ENCODE peak calls at places on chromosomes 1 and 21, in six cellular contexts. O is OCI-LY7, A is neural progenitor cell, H is HCT116, Y is GM23338, E is PC-3. M is an unnamed sample.
A peak's percentile ranks its signal among the peaks of the same experiment; 100 is the strongest.

GRCh38 chr21:33971492-33972013 is 55.9 kb upstream of the ATP5PO start:
- DNase-seq in O (no peak), A (peak; percentile 49), H (no peak), Y (peak; percentile 78), E (peak; percentile 81), M (peak; percentile 56)

GRCh38 chr1:232704694-232705680 is 75.1 kb upstream of the SIPA1L2 start:
- DNase-seq in O (no peak), A (no peak), H (peak; percentile 37), Y (no peak), E (peak; percentile 94), M (peak; percentile 76)

GRCh38 chr1:41902125-41902524 is 16.6 kb downstream of the HIVEP3 start:
- DNase-seq in O (no peak), A (no peak), H (no peak), Y (peak; percentile 30), E (peak; percentile 59), M (no peak)

GRCh38 chr21:43733529-43734071 is 14.7 kb downstream of the PDXK start:
- DNase-seq in O (no peak), A (no peak), H (no peak), Y (no peak), E (no peak), M (no peak)

GRCh38 chr1:30920827-30921226 is 12.3 kb upstream of the SDC3 start:
- DNase-seq in O (no peak), A (no peak), H (no peak), Y (no peak), E (no peak), M (no peak)

GRCh38 chr1:105137543-105138444 is 1388.1 kb downstream of the AMY1C start:
- DNase-seq in O (peak; percentile 29), A (peak; percentile 79), H (no peak), Y (peak; percentile 80), E (peak; percentile 61), M (peak; percentile 71)

GRCh38 chr1:2516946-2517345 is 9.4 kb downstream of the PANK4 start:
- DNase-seq in O (no peak), A (no peak), H (no peak), Y (no peak), E (no peak), M (no peak)

GRCh38 chr1:204123376-204123775 is 28.5 kb downstream of the ETNK2 start:
- DNase-seq in O (no peak), A (peak; percentile 65), H (no peak), Y (peak; percentile 69), E (no peak), M (no peak)

GRCh38 chr1:190399233-190399632 is 78.4 kb downstream of the BRINP3 start:
- DNase-seq in O (no peak), A (no peak), H (no peak), Y (no peak), E (no peak), M (no peak)

GRCh38 chr1:33178836-33179439 is 2.9 kb downstream of the TRIM62 start:
- DNase-seq in O (no peak), A (no peak), H (no peak), Y (no peak), E (no peak), M (no peak)

GRCh38 chr21:17640821-17641220 is 28.1 kb upstream of the BTG3 start:
- DNase-seq in O (no peak), A (no peak), H (no peak), Y (no peak), E (no peak), M (no peak)

GRCh38 chr1:10824821-10825540 is 28.5 kb upstream of the CASZ1 start:
- DNase-seq in O (no peak), A (no peak), H (peak; percentile 10), Y (no peak), E (peak; percentile 76), M (no peak)

GRCh38 chr1:8294170-8294697 is 23.7 kb upstream of the SLC45A1 start:
- DNase-seq in O (no peak), A (no peak), H (no peak), Y (no peak), E (no peak), M (no peak)

GRCh38 chr21:45809421-45809820 is 165.9 kb downstream of the PCBP3 start:
- DNase-seq in O (no peak), A (no peak), H (no peak), Y (no peak), E (no peak), M (no peak)

GRCh38 chr21:45806042-45806441 is 162.5 kb downstream of the PCBP3 start:
- DNase-seq in O (no peak), A (no peak), H (no peak), Y (no peak), E (no peak), M (no peak)

GRCh38 chr21:45805321-45805720 is 161.8 kb downstream of the PCBP3 start:
- DNase-seq in O (no peak), A (no peak), H (no peak), Y (no peak), E (no peak), M (no peak)

GRCh38 chr21:45816794-45817193 is 164.8 kb upstream of the COL6A1 start:
- DNase-seq in O (no peak), A (no peak), H (no peak), Y (no peak), E (no peak), M (no peak)

GRCh38 chr21:45811136-45811535 is 167.6 kb downstream of the PCBP3 start:
- DNase-seq in O (no peak), A (no peak), H (no peak), Y (no peak), E (no peak), M (no peak)
- TF ChIP-seq CTCF in O (no peak), A (no peak), H (no peak), Y (no peak), E (no peak), M (no peak)

GRCh38 chr1:94022471-94023189 is 98.3 kb downstream of the ABCA4 start:
- DNase-seq in O (no peak), A (no peak), H (no peak), Y (no peak), E (peak; percentile 60), M (no peak)

GRCh38 chr1:94027735-94028515 is 93.0 kb downstream of the ABCA4 start:
- DNase-seq in O (no peak), A (no peak), H (no peak), Y (no peak), E (no peak), M (peak; percentile 50)

GRCh38 chr1:94026869-94027388 is 94.0 kb downstream of the ABCA4 start:
- DNase-seq in O (no peak), A (no peak), H (no peak), Y (no peak), E (no peak), M (no peak)

GRCh38 chr1:94024109-94024792 is 96.7 kb downstream of the ABCA4 start:
- DNase-seq in O (no peak), A (no peak), H (no peak), Y (no peak), E (no peak), M (no peak)

DNA sequence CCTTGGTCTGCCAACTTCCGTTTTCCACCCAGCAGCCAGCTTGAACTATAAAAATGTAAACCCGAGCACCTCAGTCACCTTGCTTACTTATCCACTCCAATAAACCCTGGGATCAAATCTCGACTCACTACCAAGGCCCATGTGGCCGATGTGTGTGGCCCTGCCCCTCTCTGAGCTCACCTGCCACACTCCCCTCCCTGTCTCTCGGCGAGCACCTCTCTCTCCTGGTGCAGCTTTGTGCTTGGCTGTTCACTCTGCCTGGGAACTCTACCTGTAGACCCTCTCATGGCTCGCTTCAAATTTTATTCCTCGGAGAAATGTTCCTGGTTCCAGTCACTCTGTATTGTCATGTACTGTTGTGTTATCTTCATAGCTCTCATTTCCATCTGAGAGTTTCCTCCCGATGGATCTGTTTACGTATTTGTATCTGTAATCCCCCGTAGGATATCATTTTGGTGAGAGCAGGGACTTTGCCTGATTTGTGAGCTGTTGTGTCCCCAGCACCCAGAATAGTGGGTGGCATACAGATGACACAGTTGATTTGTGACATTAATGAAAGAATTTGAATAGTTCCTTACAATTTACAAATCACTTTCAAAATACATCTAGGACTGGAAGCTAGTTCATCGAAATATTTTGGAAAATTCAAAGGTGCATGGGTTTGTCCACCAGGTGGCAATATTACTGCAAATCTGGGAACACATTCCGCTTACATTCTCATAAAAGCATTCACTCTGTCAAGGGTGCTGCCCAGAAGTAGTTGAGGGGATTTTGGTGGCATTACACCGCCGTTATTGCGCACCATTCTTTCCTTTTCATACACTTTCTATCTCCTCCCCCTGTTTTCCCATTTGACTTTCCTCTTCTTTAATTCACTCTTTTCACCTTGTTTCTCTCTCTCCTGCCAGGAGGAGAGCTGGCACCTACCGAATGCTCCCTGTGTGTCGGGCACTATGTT is 95.3 kb downstream of the ABCA4 start:
- DNase-seq in O (peak; percentile 48), A (peak; percentile 68), H (peak; percentile 65), Y (peak; percentile 67), E (peak; percentile 90), M (peak; percentile 78)
- TF ChIP-seq EZH2phosphoT487 in O (no peak), A (no peak), H (no peak), Y (no peak), E (no peak), M (no peak)

GRCh38 chr1:179955731-179956130 is 1.1 kb downstream of the CEP350 start:
- DNase-seq in O (no peak), A (no peak), H (no peak), Y (no peak), E (peak; percentile 2), M (no peak)

GRCh38 chr1:179955318-179955638 is 668 bp downstream of the CEP350 start:
- DNase-seq in O (no peak), A (no peak), H (no peak), Y (no peak), E (no peak), M (no peak)

GRCh38 chr1:179954494-179955317 is at the start of gene CEP350:
- DNase-seq in O (peak; percentile 99), A (peak; percentile 99), H (peak; percentile 98), Y (peak; percentile 99), E (peak; percentile 97), M (peak; percentile 99)

GRCh38 chr1:179952181-179952580 is 2.4 kb upstream of the CEP350 start:
- DNase-seq in O (no peak), A (no peak), H (no peak), Y (no peak), E (no peak), M (no peak)

DNA sequence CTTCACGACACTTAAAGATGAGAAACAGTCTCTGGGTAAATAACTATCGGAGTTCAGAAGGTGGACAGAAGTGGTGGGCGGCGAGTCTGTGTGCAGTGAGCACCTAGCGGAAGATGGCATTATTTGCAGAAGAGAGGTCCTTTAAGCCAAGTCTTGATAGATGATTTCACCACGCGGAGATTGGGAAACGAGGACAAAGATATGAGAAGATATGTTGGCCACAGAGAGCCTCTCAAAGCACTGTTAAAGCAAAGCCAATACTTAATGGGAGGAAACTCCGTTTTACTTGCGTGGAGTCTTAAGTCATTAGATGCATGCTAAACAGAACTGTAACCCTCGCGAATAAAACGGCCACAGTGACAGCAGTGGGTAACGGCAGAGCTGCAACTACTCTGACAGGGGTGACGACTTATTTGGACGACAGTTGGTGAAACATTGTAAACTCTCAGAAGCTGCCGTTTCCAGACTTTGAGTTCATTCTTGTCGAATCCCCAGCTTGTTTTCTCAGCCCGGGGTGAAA is 576 bp upstream of the CEP350 start:
- DNase-seq in O (peak; percentile 71), A (peak; percentile 39), H (no peak), Y (peak; percentile 35), E (no peak), M (peak; percentile 55)
- TF ChIP-seq CTCF in O (peak; percentile 72), A (peak; percentile 26), H (no peak), Y (no peak), E (peak; percentile 37), M (no peak)

DNA sequence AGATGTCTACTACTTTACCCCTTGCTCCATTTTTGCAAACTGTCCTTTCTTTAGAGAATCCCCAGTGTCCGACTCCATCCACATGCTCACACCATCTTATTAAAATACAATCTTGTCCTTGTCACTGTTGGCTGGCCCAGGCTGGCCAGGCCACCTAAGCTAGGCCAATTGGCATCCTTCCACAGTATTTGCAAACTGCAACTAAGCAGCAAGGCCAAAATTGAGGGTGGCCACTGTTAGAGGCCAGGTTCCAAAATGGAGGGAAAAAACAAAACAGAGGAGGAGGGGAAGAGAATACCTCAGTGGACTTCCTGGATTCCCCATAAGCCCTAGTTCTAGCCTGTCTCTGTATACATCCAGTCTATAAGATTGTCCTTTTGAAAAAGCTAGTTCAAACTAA is 4.3 kb downstream of the FAM89A start:
- DNase-seq in O (no peak), A (no peak), H (no peak), Y (no peak), E (no peak), M (no peak)
- TF ChIP-seq EZH2phosphoT487 in O (no peak), A (no peak), H (no peak), Y (no peak), E (no peak), M (no peak)

M was measured in hepatocyte.